ENCODE peak calls at places on chromosomes 16 and 17, in six cellular contexts. H is astrocyte of the cerebellum, L is fibroblast of villous mesenchyme, P is B cell, J is AG08395, V is foreskin fibroblast. I is an unnamed sample.

GRCh38 chr17:1905190-1905919 is 75.5 kb downstream of the RPA1 start:
- DNase-seq in J (no peak), V (no peak), H (no peak), L (no peak), P (no peak), I (no peak)

GRCh38 chr17:58982626-58983025 is 124.1 kb downstream of the TRIM37 start:
- DNase-seq in V (no peak), H (no peak), L (no peak), P (no peak), J (no peak), I (no peak)

GRCh38 chr17:44177641-44178040 is 7.1 kb downstream of the ASB16 start:
- DNase-seq in L (no peak), V (no peak), J (no peak), P (peak), H (no peak), I (no peak)

GRCh38 chr17:1119924-1120323 is 59.9 kb downstream of the ABR start:
- DNase-seq in V (no peak), L (no peak), J (no peak), H (no peak), P (no peak), I (no peak)

GRCh38 chr17:61662771-61663170 is 71.8 kb upstream of the NACA2 start:
- DNase-seq in J (no peak), V (peak), L (no peak), P (no peak), H (peak), I (no peak)

GRCh38 chr17:55577687-55578086 is 66.4 kb upstream of the SMIM36 start:
- DNase-seq in L (no peak), V (no peak), H (no peak), P (no peak), J (no peak), I (no peak)

GRCh38 chr17:4110152-4110551 is 32.7 kb downstream of the ZZEF1 start:
- DNase-seq in J (peak), L (peak), P (no peak), H (no peak), V (peak), I (peak)

GRCh38 chr16:49592507-49593422 is 219.2 kb downstream of the C16orf78 start:
- DNase-seq in V (peak), L (peak), H (no peak), J (peak), P (peak), I (no peak)

GRCh38 chr17:64277831-64278562 is 14.9 kb upstream of the TEX2 start:
- DNase-seq in H (no peak), P (no peak), L (peak), J (peak), V (no peak), I (no peak)

GRCh38 chr17:4142107-4142900 is 526 bp downstream of the ZZEF1 start:
- DNase-seq in J (peak), V (peak), P (no peak), L (peak), H (no peak), I (peak)

GRCh38 chr17:74542727-74543383 is 3.1 kb downstream of the CD300C start:
- DNase-seq in L (no peak), J (no peak), P (no peak), H (no peak), V (no peak), I (no peak)

GRCh38 chr16:57551057-57551456 is 8.6 kb downstream of the ADGRG5 start:
- DNase-seq in H (no peak), L (no peak), J (no peak), V (no peak), P (no peak), I (no peak)

GRCh38 chr16:11016993-11017392 is 72.6 kb downstream of the CLEC16A start:
- DNase-seq in P (no peak), L (peak), V (peak), J (peak), H (no peak), I (peak)

GRCh38 chr16:67750466-67750865 is 31.4 kb upstream of the GFOD2 start:
- DNase-seq in P (no peak), L (no peak), H (no peak), V (no peak), J (no peak), I (no peak)

GRCh38 chr17:57662644-57663308 is 82.3 kb downstream of the CCDC182 start:
- DNase-seq in H (peak), J (peak), V (peak), L (peak), P (no peak), I (peak)